ENCODE peak calls at places on chromosomes 12 and 14, in six cellular contexts. M, A, D, Q, T and S are unnamed samples.

GRCh38 chr12:100442403-100442802 is 31.3 kb upstream of the NR1H4 start:
- DNase-seq in A (no peak), D (no peak), M (no peak), T (no peak), Q (no peak), S (no peak)

GRCh38 chr14:61733972-61734371 is 28.2 kb upstream of the SNAPC1 start:
- DNase-seq in D (no peak), T (no peak), M (no peak), Q (no peak), A (no peak), S (no peak)

GRCh38 chr14:26597136-26598080 is at the start of gene NOVA1:
- DNase-seq in T (peak), M (peak), A (no peak), D (no peak), Q (peak), S (peak)

GRCh38 chr12:11482955-11483354 is 87.6 kb upstream of the PRB2 start:
- DNase-seq in M (no peak), Q (no peak), A (no peak), D (no peak), T (no peak), S (peak)

GRCh38 chr14:40985584-40985983 is 621.1 kb upstream of the LRFN5 start:
- DNase-seq in A (no peak), D (no peak), Q (no peak), M (no peak), T (no peak), S (no peak)

GRCh38 chr14:102493585-102493984 is 16.0 kb downstream of the ANKRD9 start:
- DNase-seq in D (no peak), Q (no peak), M (peak), T (no peak), A (no peak), S (no peak)

GRCh38 chr14:41830679-41831078 is 224.0 kb downstream of the LRFN5 start:
- DNase-seq in A (no peak), T (no peak), D (no peak), M (no peak), Q (no peak), S (no peak)

GRCh38 chr12:6038160-6038559 is 86.3 kb downstream of the VWF start:
- DNase-seq in Q (peak), A (no peak), T (no peak), M (no peak), D (no peak), S (peak)

GRCh38 chr14:68685419-68686211 is 107.3 kb downstream of the ZFP36L1 start:
- DNase-seq in Q (no peak), D (no peak), T (no peak), A (peak), M (no peak), S (no peak)

GRCh38 chr14:69500736-69501135 is 16.2 kb downstream of the PLEKHD1 start:
- DNase-seq in M (no peak), D (no peak), Q (no peak), A (no peak), T (no peak), S (no peak)

GRCh38 chr12:57224973-57225679 is 4.4 kb upstream of the SHMT2 start:
- DNase-seq in T (no peak), D (no peak), Q (no peak), A (peak), M (no peak), S (peak)

GRCh38 chr14:24139272-24139934 is 2.0 kb downstream of the EMC9 start:
- DNase-seq in T (no peak), M (no peak), A (no peak), D (no peak), Q (peak), S (no peak)
- H3K4me3 ChIP-seq in T (peak), M (peak), A (peak), D (peak), Q (peak), S (no peak)

DNA sequence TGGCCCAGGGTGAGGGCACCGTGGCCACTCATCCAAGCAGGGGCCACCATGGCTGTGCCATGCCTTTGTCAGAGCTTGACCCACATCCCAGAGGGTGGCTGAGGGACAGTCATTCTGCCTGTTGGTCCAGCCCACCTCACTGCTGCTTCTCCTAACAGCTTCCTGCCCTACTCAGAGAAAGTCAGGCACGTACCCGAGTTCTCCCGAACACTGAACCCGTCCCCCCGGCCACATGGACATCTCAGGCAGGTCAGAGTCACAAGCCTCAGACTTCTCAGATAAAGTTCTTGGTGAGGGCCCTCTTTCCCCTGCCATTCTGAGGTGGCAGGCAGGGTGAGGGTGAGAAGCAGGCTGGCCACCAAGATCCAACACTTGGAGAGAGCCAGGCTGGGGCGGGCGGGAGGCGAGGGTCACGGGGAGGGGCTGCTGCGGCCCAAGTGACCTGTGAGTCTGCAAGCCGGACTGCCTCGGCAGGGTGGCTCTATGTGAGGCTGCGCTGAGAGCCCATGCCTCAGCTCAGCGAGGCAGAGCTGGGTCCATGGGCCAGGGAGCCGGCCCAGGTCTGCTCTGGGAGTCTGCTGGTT is 317.8 kb downstream of the TMEM121 start:
- DNase-seq in T (no peak), Q (no peak), D (no peak), M (no peak), A (no peak), S (no peak)
- H3K4me3 ChIP-seq in T (no peak), Q (no peak), D (no peak), M (no peak), A (no peak), S (no peak)

DNA sequence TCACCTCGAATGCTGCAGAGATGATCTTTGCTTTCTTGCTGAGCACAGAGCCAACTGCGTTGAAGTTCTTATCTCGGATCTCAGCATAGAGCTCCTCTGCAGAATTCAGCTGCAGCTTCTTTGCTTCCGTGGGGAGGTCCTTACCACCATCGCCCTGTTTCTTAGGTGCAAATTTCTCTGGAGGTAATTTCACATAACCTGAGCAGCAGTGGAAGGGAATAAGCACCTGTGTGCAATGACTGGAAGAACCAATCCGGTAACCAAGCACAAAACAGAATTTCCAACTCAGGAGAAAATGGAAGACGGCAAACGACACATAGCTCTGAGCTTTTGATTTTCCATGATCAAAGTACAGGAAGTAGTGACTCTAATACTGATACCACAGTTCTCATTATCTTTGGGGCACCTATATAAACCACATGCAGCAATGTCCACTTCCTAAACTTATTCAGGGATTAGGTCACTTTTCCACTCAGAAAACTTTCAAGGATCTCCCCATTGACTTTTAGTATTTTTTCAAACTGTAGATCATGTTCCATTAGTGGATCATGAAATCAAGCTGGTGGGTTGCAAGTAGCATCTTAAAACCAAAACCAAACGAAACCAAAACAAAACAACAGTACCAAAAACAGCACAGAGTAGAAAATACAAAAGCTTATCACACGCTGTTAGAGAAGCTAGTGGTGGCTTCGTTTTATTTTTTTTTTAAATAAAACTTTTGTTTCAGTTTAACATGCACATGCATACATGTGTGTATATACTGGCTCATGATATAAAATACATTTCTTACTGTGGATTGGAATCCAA is 18.9 kb upstream of the DIABLO start:
- DNase-seq in A (no peak), M (no peak), D (no peak), Q (no peak), T (no peak), S (no peak)
- H3K4me3 ChIP-seq in A (peak), M (no peak), D (no peak), Q (no peak), T (no peak), S (no peak)

GRCh38 chr12:53981652-53982565 is 3.0 kb upstream of the HOXC10 start:
- DNase-seq in A (no peak), T (no peak), D (no peak), M (no peak), Q (no peak), S (no peak)

GRCh38 chr12:53982616-53983579 is 2.0 kb upstream of the HOXC10 start:
- DNase-seq in T (no peak), A (no peak), M (no peak), Q (no peak), D (no peak), S (no peak)

GRCh38 chr12:53985358-53985899 is 483 bp downstream of the HOXC10 start:
- DNase-seq in A (no peak), Q (no peak), M (no peak), T (no peak), D (no peak), S (peak)

GRCh38 chr12:53984901-53985357 is at the start of gene HOXC10:
- DNase-seq in M (peak), T (peak), A (peak), Q (peak), D (no peak), S (peak)

GRCh38 chr12:53983580-53984572 is 1.1 kb upstream of the HOXC10 start:
- DNase-seq in T (no peak), Q (no peak), M (no peak), A (no peak), D (no peak), S (no peak)
- H3K4me3 ChIP-seq in T (no peak), Q (peak), M (peak), A (no peak), D (peak), S (no peak)

GRCh38 chr12:663293-663871 is at the start of gene NINJ2:
- DNase-seq in T (no peak), M (no peak), D (no peak), A (no peak), Q (no peak), S (no peak)
- H3K4me3 ChIP-seq in T (peak), M (peak), D (no peak), A (peak), Q (no peak), S (no peak)

GRCh38 chr12:110554184-110554583 is 28.9 kb downstream of the PPTC7 start:
- DNase-seq in M (no peak), T (no peak), D (no peak), Q (no peak), A (no peak), S (no peak)

GRCh38 chr12:110557300-110557699 is 25.8 kb downstream of the PPTC7 start:
- DNase-seq in A (no peak), T (no peak), D (no peak), M (no peak), Q (no peak), S (no peak)

GRCh38 chr12:110556705-110557104 is 26.4 kb downstream of the PPTC7 start:
- DNase-seq in A (no peak), D (no peak), M (no peak), Q (no peak), T (no peak), S (no peak)

GRCh38 chr12:110560048-110560447 is 23.1 kb downstream of the PPTC7 start:
- DNase-seq in D (no peak), A (no peak), Q (no peak), M (no peak), T (no peak), S (no peak)

GRCh38 chr12:110555509-110556406 is 27.4 kb downstream of the PPTC7 start:
- DNase-seq in M (no peak), Q (no peak), T (no peak), D (peak), A (no peak), S (no peak)
- H3K4me3 ChIP-seq in M (peak), Q (no peak), T (no peak), D (peak), A (no peak), S (no peak)

DNA sequence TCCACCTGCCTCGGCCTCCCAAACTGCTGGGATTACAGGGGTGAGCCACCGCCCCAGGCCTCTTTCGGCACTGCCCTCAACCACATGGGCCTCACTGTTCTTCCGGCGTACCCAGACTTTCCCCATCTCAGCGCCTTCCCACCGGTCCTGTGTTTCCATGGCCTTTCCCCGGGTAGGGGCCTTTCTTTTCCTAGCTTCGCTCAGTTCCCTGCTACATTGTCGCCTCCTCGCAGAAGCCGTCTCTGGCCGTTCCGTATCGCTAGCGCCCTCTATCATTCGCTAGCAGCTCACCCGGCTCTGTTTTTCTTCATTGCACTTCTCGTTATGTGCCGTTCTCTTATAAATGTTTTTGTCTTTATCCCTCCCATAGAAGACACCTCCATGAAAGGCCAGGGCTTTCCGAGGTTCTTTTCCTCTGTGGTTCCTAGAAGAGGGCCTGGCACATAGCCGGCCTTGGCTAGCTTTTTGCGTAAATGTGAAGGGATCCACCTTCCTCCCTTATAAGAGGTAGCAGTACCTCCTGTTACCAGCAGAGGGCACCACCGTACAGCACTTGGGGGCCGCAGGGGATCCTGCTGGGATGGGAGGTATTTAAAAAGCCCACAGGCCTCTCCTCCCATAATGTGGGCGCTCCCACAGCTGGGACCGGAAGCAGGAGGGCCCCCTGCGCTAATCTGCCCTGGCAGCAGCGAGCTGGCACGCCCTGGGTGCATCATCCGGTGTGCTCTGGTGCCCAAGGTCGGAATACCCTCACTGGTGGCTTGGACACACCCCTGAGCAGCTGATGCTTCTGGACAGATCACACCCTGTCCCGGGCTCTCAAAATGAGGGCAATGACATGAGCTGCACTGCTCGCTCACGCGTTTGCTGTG is 18.8 kb downstream of the TAMALIN start:
- DNase-seq in D (no peak), A (peak), T (peak), Q (peak), M (peak), S (peak)
- H3K4me3 ChIP-seq in D (peak), A (peak), T (peak), Q (peak), M (peak), S (no peak)

DNA sequence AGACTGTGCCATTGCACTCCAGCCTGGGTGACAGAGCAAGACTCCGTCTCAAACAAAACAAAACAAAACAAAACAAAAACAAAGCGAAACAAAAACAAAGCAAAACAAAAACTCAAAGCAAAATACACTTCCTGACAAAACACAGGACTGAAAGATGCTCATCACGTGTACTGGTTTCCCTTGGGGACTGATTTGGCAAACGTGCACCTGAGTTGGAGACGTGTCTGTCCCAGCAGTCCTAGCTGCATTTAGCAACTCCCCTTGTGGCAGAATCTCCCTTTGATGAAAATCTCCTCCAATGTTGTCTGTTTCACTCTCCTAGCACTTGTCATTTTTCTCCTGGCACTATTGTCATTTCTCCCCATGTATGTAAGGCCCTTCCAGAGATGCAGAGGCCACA is 6.8 kb upstream of the SLC24A4 start:
- DNase-seq in M (no peak), D (no peak), A (no peak), T (no peak), Q (no peak), S (no peak)
- H3K4me3 ChIP-seq in M (no peak), D (no peak), A (no peak), T (no peak), Q (no peak), S (no peak)

GRCh38 chr12:89345830-89346740 is 6.2 kb downstream of the DUSP6 start:
- DNase-seq in T (peak), D (no peak), A (no peak), Q (no peak), M (peak), S (peak)

GRCh38 chr12:89348894-89349669 is 3.2 kb downstream of the DUSP6 start:
- DNase-seq in T (no peak), A (no peak), Q (no peak), D (no peak), M (no peak), S (peak)

GRCh38 chr12:89346741-89347324 is 5.5 kb downstream of the DUSP6 start:
- DNase-seq in A (no peak), Q (no peak), D (no peak), M (no peak), T (peak), S (peak)

GRCh38 chr12:89345376-89345775 is 6.9 kb downstream of the DUSP6 start:
- DNase-seq in D (no peak), Q (no peak), T (no peak), M (no peak), A (no peak), S (no peak)

DNA sequence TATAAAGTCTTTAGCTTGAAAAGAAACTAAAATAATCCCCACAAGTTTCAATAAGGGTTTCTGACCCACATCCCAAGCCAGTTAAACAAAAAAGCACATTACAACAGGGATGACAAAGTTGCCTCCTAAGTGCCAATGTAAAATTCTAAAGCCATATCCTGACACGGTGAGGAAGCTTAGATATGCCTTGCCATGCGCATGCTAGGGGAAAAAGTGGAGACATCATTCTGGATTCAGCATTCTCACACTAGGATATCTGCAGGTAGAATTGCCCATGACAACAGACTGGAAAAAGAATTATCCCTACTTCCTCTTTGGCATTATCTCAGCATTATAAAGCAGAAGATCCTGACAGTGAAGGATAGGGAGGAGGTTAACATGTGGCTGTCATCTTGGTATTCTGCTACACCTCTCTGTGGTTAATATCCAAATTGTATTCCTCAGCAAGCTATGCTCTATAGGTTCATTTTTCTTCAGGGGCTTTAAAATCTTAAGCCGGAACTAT is 4.9 kb downstream of the DUSP6 start:
- DNase-seq in Q (no peak), D (no peak), M (no peak), A (no peak), T (no peak), S (no peak)
- H3K4me3 ChIP-seq in Q (no peak), D (no peak), M (peak), A (no peak), T (peak), S (no peak)